ENCODE peak calls at places on chromosome 10, in ten cellular contexts. L is stimulated activated CD8-positive, alpha-beta memory T cell treated with anti-CD3 and anti-CD28 coated beads, Interleukin-12 subunit alpha, Interleukin-12 subunit beta, amount 100 ng/mL, for 1 hour; Z is Ammon's horn; G is esophagus squamous epithelium; T is GDM1; Q is stimulated activated CD4-positive, alpha-beta T cell treated with anti-CD3 and anti-CD28 coated beads, Interleukin-2, amount 100 ng/mL, for 48 hours; S is B cell; E is activated T-cell treated with anti-CD3 and anti-CD28 coated beads for 48 hours; D is NCI-H446; B is coronary artery. K is an unnamed sample.

GRCh38 chr10:4847580-4848020 is 21.6 kb downstream of the AKR1E2 start:
- DNase-seq in E (no peak), Q (no peak), T (no peak), S (no peak), B (no peak), L (no peak), G (no peak), Z (no peak), D (no peak), K (no peak)

GRCh38 chr10:83820033-83820432 is 319.3 kb upstream of the GHITM start:
- DNase-seq in T (no peak), G (no peak), B (no peak), Q (no peak), D (no peak), S (no peak), Z (no peak), E (no peak), L (no peak), K (no peak)

GRCh38 chr10:132551093-132551807 is 13.7 kb downstream of the INPP5A start:
- DNase-seq in Z (no peak), L (no peak), E (no peak), B (no peak), Q (no peak), T (peak), D (no peak), S (peak), G (no peak), K (no peak)

GRCh38 chr10:84214612-84215235 is 10.6 kb downstream of the LRIT2 start:
- DNase-seq in D (peak), E (peak), Q (peak), B (no peak), Z (peak), G (no peak), S (peak), L (no peak), T (no peak), K (no peak)

GRCh38 chr10:69869291-69869841 is 67.7 kb downstream of the COL13A1 start:
- DNase-seq in B (no peak), E (no peak), T (no peak), S (no peak), Z (no peak), Q (no peak), D (no peak), G (no peak), L (no peak), K (no peak)

GRCh38 chr10:25226775-25227682 is 52.2 kb downstream of the GPR158 start:
- DNase-seq in Z (peak), T (peak), G (no peak), L (no peak), B (no peak), Q (no peak), E (peak), D (peak), S (no peak), K (no peak)

GRCh38 chr10:2121944-2122343 is 384.6 kb upstream of the ADARB2 start:
- DNase-seq in G (no peak), Q (no peak), L (no peak), E (no peak), Z (peak), T (no peak), S (no peak), D (no peak), B (no peak), K (no peak)

GRCh38 chr10:6919077-6919476 is 339.0 kb upstream of the PRKCQ start:
- DNase-seq in T (no peak), E (no peak), D (no peak), Z (no peak), Q (no peak), S (no peak), B (no peak), L (no peak), G (no peak), K (no peak)

GRCh38 chr10:1311707-1312106 is 255.5 kb downstream of the WDR37 start:
- DNase-seq in E (no peak), D (no peak), Q (no peak), T (no peak), G (no peak), L (no peak), B (no peak), S (no peak), Z (no peak), K (no peak)

GRCh38 chr10:127310389-127310788 is 114.0 kb upstream of the INSYN2A start:
- DNase-seq in T (no peak), B (no peak), L (no peak), S (no peak), Z (no peak), G (no peak), Q (no peak), D (no peak), E (no peak), K (no peak)

GRCh38 chr10:70662362-70663220 is 9.7 kb upstream of the ADAMTS14 start:
- DNase-seq in Z (no peak), Q (no peak), E (no peak), D (no peak), L (no peak), G (no peak), S (no peak), T (no peak), B (no peak), K (no peak)

GRCh38 chr10:8404721-8405120 is 350.2 kb downstream of the GATA3 start:
- DNase-seq in S (no peak), B (no peak), G (no peak), E (no peak), D (no peak), L (no peak), Z (no peak), T (no peak), Q (no peak), K (no peak)

GRCh38 chr10:33071857-33072256 is 113.8 kb upstream of the ITGB1 start:
- DNase-seq in S (no peak), Q (no peak), G (no peak), B (no peak), E (no peak), D (no peak), L (no peak), Z (no peak), T (no peak), K (no peak)

GRCh38 chr10:94138391-94138790 is 144.7 kb downstream of the PLCE1 start:
- DNase-seq in G (no peak), D (no peak), L (no peak), B (no peak), E (no peak), T (no peak), Q (no peak), S (no peak), Z (no peak), K (no peak)

K was measured in thoracic aorta.